ENCODE peak calls at places on chromosome 9, in five cellular contexts. R is transverse colon, N is esophagus muscularis mucosa, S is cardiac muscle cell, V is body of pancreas. J is an unnamed sample.

GRCh38 chr9:114307323-114308250 is 15.3 kb upstream of the ORM1 start:
- DNase-seq in S (peak; percentile 37), V (peak; percentile 4), R (no peak), N (peak; percentile 79), J (no peak)

GRCh38 chr9:113011911-113012381 is at the start of gene ZNF883:
- DNase-seq in N (no peak), S (peak; percentile 86), R (peak; percentile 33), V (peak; percentile 53), J (no peak)

GRCh38 chr9:69243116-69243515 is 69.0 kb downstream of the TJP2 start:
- DNase-seq in S (no peak), V (no peak), R (no peak), N (no peak), J (no peak)

GRCh38 chr9:83628540-83628939 is 5.6 kb downstream of the IDNK start:
- DNase-seq in R (no peak), V (no peak), N (no peak), S (no peak), J (no peak)

GRCh38 chr9:121884057-121884512 is 209.0 kb downstream of the TTLL11 start:
- DNase-seq in N (no peak), S (no peak), R (no peak), V (no peak), J (no peak)

GRCh38 chr9:122001491-122002201 is 91.5 kb downstream of the TTLL11 start:
- DNase-seq in R (no peak), S (peak; percentile 57), N (peak; percentile 75), V (no peak), J (no peak)

GRCh38 chr9:113609562-113610318 is 146.2 kb downstream of the RGS3 start:
- DNase-seq in S (peak; percentile 96), R (peak; percentile 30), N (no peak), V (peak; percentile 81), J (no peak)

GRCh38 chr9:18056993-18057369 is 417.0 kb upstream of the ADAMTSL1 start:
- DNase-seq in S (no peak), V (no peak), N (no peak), R (no peak), J (no peak)

DNA sequence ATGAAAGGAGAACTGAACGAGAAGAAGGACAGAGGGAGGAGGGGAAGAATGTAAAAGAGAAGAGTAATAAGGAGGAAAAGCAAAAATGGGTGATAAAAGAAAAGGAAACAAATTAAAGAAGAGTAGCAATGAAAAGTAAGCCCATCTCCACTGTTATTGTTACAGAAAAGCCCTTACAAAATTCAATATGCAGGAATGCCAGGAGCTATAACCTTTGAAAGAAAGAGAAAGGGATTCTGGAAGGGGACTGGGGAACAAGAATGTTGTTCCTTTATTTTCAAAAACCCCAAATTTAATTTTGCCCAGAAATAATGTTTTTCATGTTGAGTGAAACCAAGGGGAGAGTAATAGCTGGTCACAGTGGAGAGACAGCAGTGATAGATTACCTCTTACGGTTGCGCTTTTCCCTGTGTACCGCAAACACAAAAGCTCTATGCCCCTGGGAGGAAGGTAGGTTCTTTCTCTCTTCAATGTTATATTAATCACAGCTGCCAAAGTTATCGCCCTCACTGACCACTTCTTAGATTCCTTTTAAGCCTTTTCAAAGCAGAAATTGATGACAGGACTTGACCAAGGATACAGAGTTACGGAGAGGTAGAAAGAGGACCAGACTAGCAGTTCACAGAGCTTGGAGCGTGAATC is 86.6 kb downstream of the BRINP1 start:
- DNase-seq in N (no peak), V (no peak), R (no peak), S (no peak), J (no peak)
- H3K4me1 ChIP-seq in N (peaks cover 6% of the 10 kb centered on the region), V (no peaks in the 10 kb centered on the region), R (peaks cover 4% of the 10 kb centered on the region), S (peaks cover 6% of the 10 kb centered on the region), J (no peaks in the 10 kb centered on the region)

DNA sequence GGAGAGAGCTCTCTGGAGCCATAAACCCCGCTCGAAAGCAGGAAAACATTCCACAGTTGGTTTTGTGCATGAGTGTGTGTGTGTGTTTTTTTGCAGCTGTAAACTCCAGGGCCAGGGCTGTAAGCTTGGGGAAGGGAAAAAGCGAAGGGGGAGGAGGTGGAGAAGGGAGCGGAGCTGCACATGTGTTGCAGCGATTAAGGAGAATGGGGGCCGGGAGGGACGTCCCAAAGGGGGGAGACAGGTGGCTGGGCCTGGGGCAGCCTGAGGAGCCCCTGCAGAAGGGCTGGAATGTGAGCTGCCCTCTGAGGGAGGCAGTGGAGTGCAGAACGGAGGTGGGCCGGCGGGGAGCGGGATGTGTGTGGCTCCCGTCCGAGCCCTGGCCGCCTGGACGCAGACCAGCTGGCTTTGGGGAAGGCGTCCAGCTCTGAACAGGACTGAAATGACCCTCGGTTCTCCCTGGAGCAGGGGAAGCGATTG is 2.7 kb upstream of the MYMK start:
- DNase-seq in V (no peak), N (no peak), S (peak; percentile 74), R (no peak), J (no peak)
- H3K27me3 ChIP-seq in V (no peaks in the 10 kb centered on the region), N (no peaks in the 10 kb centered on the region), S (no peaks in the 10 kb centered on the region), R (peaks cover 7% of the 10 kb centered on the region), J (peaks cover 6% of the 10 kb centered on the region)

DNA sequence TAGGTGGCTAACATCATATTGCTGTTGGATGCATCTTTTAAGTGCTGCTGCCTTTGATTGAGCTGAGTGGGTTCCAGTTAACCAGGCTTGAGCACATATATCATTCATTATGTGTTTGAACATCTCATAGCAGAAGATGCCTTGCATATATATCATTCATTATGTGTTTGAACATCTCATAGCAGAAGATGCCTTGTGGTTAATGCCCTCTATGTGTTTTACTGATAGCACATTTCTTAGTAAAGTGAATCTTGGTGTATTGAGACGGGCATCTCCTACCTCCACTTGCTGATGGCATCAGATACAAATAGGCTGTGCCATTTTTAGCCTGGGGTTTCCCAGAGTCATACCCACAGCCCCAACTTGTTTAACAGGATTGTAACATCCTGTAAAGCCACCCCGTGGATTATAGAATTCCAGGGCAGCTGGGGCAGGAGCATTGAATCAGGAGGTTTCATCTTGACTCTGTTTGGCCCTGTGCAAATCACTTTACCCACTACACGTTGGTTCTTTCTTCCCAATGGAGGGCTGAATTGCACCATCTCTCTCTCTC is 26.5 kb downstream of the MTAP start:
- DNase-seq in V (no peak), N (no peak), S (no peak), R (no peak), J (no peak)
- H3K27ac ChIP-seq in V (no peak overlapping the region), N (no peak overlapping the region), S (no peak overlapping the region), R (no peak overlapping the region), J (no peak overlapping the region)

GRCh38 chr9:111897831-111898144 is 1.2 kb downstream of the UGCG start:
- DNase-seq in S (peak; percentile 42), N (no peak), V (no peak), R (peak; percentile 48), J (no peak)
- H3K4me1 ChIP-seq in S (peaks cover 19% of the 10 kb centered on the region), N (peaks cover 55% of the 10 kb centered on the region), V (peaks cover 54% of the 10 kb centered on the region), R (peaks cover 58% of the 10 kb centered on the region), J (peaks cover 8% of the 10 kb centered on the region)

GRCh38 chr9:130316406-130316805 is 50.8 kb downstream of the HMCN2 start:
- DNase-seq in N (no peak), R (no peak), S (no peak), V (no peak), J (no peak)
- H3K27me3 ChIP-seq in N (no peaks in the 10 kb centered on the region), R (peaks cover 26% of the 10 kb centered on the region), S (no peaks in the 10 kb centered on the region), V (peaks cover 6% of the 10 kb centered on the region), J (no peaks in the 10 kb centered on the region)

GRCh38 chr9:89664010-89664409 is 59.2 kb downstream of the GADD45G start:
- DNase-seq in R (no peak), N (no peak), V (no peak), S (no peak), J (no peak)

GRCh38 chr9:89661391-89661949 is 56.7 kb downstream of the GADD45G start:
- DNase-seq in N (no peak), S (no peak), R (peak; percentile 47), V (no peak), J (no peak)

GRCh38 chr9:89663264-89663970 is 58.6 kb downstream of the GADD45G start:
- DNase-seq in R (no peak), N (no peak), V (no peak), S (no peak), J (no peak)

GRCh38 chr9:89661956-89662717 is 57.3 kb downstream of the GADD45G start:
- DNase-seq in N (peak; percentile 98), V (peak; percentile 99), R (peak; percentile 98), S (peak; percentile 98), J (no peak)

DNA sequence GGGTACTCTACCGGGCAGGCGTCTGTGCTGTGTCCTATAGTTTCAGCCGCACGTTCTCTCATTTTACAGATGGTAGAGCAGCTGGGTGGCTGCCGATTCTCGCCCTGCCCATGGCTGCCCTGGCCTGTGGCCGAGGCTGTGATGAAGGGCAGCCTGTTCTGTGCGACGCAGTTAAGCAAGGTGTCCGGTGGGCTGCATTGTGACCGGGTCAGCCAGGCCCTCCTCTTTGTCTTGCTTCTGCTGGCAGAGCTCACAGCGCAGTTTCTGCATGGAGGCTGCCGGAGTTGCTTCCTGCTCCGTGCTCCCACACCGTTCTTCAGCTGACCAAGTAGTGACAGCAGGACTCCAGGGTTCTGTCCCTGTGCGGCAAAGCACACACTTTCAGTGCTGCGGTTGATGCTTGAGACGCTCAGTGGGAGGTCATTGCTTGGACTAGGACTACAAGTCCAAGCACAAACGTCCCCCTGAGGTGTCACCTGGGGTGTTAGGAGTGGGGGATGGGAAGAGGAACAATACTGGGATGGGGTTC is 58.0 kb downstream of the GADD45G start:
- DNase-seq in S (no peak), V (no peak), R (no peak), N (no peak), J (no peak)
- H3K27ac ChIP-seq in S (no peak overlapping the region), V (peak overlapping the region; percentile 85), R (peak overlapping the region; percentile 78), N (no peak overlapping the region), J (no peak overlapping the region)

GRCh38 chr9:8683496-8683895 is 883.9 kb upstream of the DMAC1 start:
- DNase-seq in S (no peak), R (no peak), V (no peak), N (no peak), J (no peak)

GRCh38 chr9:8679405-8679951 is 879.9 kb upstream of the DMAC1 start:
- DNase-seq in V (no peak), S (peak; percentile 24), N (no peak), R (no peak), J (no peak)

GRCh38 chr9:8674550-8674949 is 875.0 kb upstream of the DMAC1 start:
- DNase-seq in V (no peak), N (no peak), S (no peak), R (no peak), J (no peak)

DNA sequence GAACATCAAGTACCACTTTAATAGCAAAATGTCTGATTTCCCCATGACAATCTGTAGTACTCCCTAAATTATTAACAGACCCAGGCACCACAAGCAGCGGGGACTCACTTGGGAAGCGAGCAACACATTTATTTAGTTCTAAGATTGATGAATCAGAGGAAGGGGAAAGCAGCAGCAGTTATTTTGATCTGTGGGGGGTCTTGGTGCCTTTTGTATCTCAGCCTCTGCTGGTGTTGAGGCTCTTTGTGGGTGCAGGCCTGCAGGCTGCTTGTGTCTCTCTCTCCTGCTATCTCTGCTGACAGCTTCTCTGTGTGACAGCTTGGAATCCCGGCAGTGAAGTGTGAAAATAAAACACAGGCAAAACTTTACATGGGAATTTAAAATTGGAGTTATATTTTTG is 878.1 kb upstream of the DMAC1 start:
- DNase-seq in V (no peak), S (no peak), N (no peak), R (no peak), J (no peak)
- H3K4me1 ChIP-seq in V (no peaks in the 10 kb centered on the region), S (peaks cover 76% of the 10 kb centered on the region), N (no peaks in the 10 kb centered on the region), R (no peaks in the 10 kb centered on the region), J (no peaks in the 10 kb centered on the region)